ENCODE peak calls at places on chromosomes 12 and 14, in nine cellular contexts. P is GM12878, W is fibroblast of lung, D is PC-3, J is mammary epithelial cell, O is HCT116, T is Karpas-422, A is endothelial cell of umbilical vein, H is GM23248. R is an unnamed sample.

GRCh38 chr14:62451221-62451620 is 594.0 kb downstream of the KCNH5 start:
- DNase-seq in P (no peak), W (no peak), D (no peak), J (no peak), O (no peak), T (no peak), A (no peak), H (no peak), R (no peak)

GRCh38 chr12:82912406-82912805 is 225.7 kb downstream of the TMTC2 start:
- DNase-seq in P (no peak), W (peak; percentile 44), D (peak; percentile 63), J (peak; percentile 76), O (no peak), T (no peak), A (no peak), H (peak; percentile 34), R (no peak)

GRCh38 chr12:121279507-121279915 is 17.0 kb downstream of the CAMKK2 start:
- DNase-seq in P (no peak), W (peak; percentile 23), D (no peak), J (no peak), O (no peak), T (no peak), A (peak; percentile 61), H (peak; percentile 82), R (no peak)

GRCh38 chr12:42695490-42695995 is 106.0 kb upstream of the PRICKLE1 start:
- DNase-seq in P (no peak), W (no peak), D (no peak), J (no peak), O (no peak), T (no peak), A (no peak), H (no peak), R (no peak)

GRCh38 chr14:60171690-60172089 is 6.5 kb upstream of the DHRS7 start:
- DNase-seq in P (no peak), W (no peak), D (no peak), J (no peak), O (no peak), T (no peak), A (no peak), H (no peak), R (no peak)

GRCh38 chr12:6205144-6205539 is 4.9 kb downstream of the CD9 start:
- DNase-seq in P (no peak), W (no peak), D (no peak), J (no peak), O (no peak), T (no peak), A (peak; percentile 69), H (no peak), R (no peak)

GRCh38 chr12:102869571-102869970 is 47.5 kb downstream of the PAH start:
- DNase-seq in P (no peak), W (no peak), D (no peak), J (no peak), O (no peak), T (no peak), A (no peak), H (no peak), R (no peak)

GRCh38 chr12:97595936-97596335 is 133.3 kb downstream of the RMST start:
- DNase-seq in P (no peak), W (peak; percentile 24), D (peak; percentile 77), J (peak; percentile 85), O (no peak), T (no peak), A (peak; percentile 6), H (no peak), R (no peak)

DNA sequence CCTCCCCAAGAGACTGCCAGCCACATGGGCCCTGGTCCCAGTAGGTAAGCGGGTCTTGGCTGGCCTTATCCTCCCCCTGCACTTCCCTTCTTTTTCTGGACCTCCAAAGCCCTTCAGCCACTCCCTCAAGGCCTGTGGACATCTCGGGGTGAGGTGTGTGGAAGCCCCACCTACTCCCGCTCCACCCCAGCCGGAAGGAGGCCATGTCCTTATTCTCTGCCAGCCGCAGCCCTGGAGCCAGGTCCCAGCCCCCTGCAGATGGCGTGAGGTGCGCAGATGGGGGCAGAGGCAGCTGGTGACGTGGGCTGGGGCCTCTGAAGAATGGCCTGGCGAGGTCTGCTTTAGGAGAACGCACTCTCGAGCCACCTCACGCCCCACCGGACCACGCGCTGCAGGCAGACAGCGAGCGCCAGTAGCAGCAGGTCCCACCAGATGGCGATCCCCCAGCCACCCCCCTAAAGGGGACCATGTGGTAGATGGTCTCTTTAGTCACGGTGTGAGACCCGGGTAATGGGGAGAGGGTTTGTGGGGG is 167.1 kb downstream of the TSPAN9 start:
- DNase-seq in P (no peak), W (no peak), D (no peak), J (no peak), O (no peak), T (no peak), A (no peak), H (no peak), R (no peak)
- H3K4me1 ChIP-seq in P (peaks cover 8% of the 10 kb centered on the region), W (no peaks in the 10 kb centered on the region), D (no peaks in the 10 kb centered on the region), J (peaks cover 3% of the 10 kb centered on the region), O (peaks cover 12% of the 10 kb centered on the region), T (no peaks in the 10 kb centered on the region), A (peaks cover 9% of the 10 kb centered on the region), H (no peaks in the 10 kb centered on the region), R (no peaks in the 10 kb centered on the region)

GRCh38 chr14:69458350-69458749 is 26.2 kb upstream of the PLEKHD1 start:
- DNase-seq in P (no peak), W (no peak), D (no peak), J (no peak), O (no peak), T (no peak), A (no peak), H (no peak), R (no peak)

GRCh38 chr14:69464829-69465228 is 19.7 kb upstream of the PLEKHD1 start:
- DNase-seq in P (no peak), W (peak; percentile 96), D (peak; percentile 92), J (no peak), O (no peak), T (no peak), A (peak; percentile 94), H (peak; percentile 91), R (no peak)

GRCh38 chr14:69464379-69464778 is 20.1 kb upstream of the PLEKHD1 start:
- DNase-seq in P (no peak), W (peak; percentile 54), D (no peak), J (no peak), O (no peak), T (peak; percentile 40), A (no peak), H (peak; percentile 36), R (no peak)

GRCh38 chr14:69459122-69459521 is 25.4 kb upstream of the PLEKHD1 start:
- DNase-seq in P (no peak), W (no peak), D (no peak), J (no peak), O (no peak), T (no peak), A (no peak), H (no peak), R (no peak)

GRCh38 chr14:69460093-69460701 is 24.3 kb upstream of the PLEKHD1 start:
- DNase-seq in P (peak; percentile 25), W (peak; percentile 87), D (peak; percentile 91), J (peak; percentile 76), O (peak; percentile 63), T (peak; percentile 91), A (peak; percentile 90), H (peak; percentile 93), R (peak; percentile 35)
- H4K20me1 ChIP-seq in P (no peaks in the 10 kb centered on the region), W (no peaks in the 10 kb centered on the region), D (peaks cover 6% of the 10 kb centered on the region), J (no peaks in the 10 kb centered on the region), O (peaks cover 2% of the 10 kb centered on the region), T (no peaks in the 10 kb centered on the region), A (no peaks in the 10 kb centered on the region), H (no peaks in the 10 kb centered on the region), R (no peaks in the 10 kb centered on the region)

GRCh38 chr12:130776857-130777339 is 60.8 kb upstream of the RIMBP2 start:
- DNase-seq in P (no peak), W (no peak), D (no peak), J (no peak), O (no peak), T (no peak), A (no peak), H (no peak), R (no peak)

GRCh38 chr12:130780880-130781575 is 58.0 kb downstream of the STX2 start:
- DNase-seq in P (no peak), W (no peak), D (no peak), J (no peak), O (no peak), T (no peak), A (no peak), H (no peak), R (no peak)

GRCh38 chr12:130778776-130779175 is 60.3 kb downstream of the STX2 start:
- DNase-seq in P (no peak), W (no peak), D (no peak), J (no peak), O (no peak), T (no peak), A (no peak), H (no peak), R (no peak)

GRCh38 chr12:130780325-130780724 is 58.7 kb downstream of the STX2 start:
- DNase-seq in P (no peak), W (no peak), D (no peak), J (no peak), O (no peak), T (no peak), A (no peak), H (no peak), R (no peak)

DNA sequence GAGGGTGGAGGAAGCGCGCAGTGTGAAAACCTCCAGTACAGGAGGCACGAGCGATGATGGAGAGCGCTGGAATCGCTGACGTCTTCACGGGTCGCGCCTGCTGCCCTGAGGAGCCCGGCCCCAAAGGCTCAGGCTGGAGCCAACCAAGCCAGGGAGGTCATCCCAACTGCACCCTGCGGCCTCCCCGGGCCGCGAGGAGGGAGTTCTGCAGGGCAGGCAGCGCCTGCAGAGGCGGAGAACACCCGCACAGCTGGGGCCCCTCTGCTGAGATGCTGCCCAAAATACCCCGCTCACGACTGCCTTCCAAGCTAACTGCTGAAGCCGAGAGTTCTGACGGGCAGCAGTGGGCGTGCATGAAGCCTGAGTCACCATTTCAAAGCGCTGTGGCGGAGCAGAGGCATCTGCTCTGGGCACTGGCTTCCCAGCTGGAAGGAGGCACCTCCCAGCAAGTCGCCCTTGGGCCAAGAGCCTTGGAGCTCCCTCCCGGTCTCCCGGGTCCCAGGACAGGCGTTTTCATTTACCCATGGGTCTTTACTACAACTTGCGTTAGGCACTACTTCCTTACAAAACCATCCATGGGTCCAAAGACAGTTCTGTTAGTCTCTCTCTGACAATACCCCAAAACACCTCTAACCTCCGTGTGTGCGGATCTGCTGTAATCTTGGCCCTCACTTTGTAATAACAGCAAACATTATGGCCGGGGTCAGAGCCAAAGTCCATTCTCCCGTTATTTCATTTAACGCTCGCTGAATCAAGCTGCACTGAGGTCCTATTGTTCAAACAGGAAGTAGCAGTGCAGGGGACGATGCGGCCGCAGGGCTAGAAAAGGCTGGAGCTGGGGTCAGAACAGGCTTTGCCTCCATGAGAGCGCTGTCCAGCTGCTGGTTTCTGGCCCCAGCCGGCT is 60.1 kb upstream of the RIMBP2 start:
- DNase-seq in P (no peak), W (peak; percentile 89), D (peak; percentile 88), J (peak; percentile 72), O (peak; percentile 26), T (peak; percentile 6), A (peak; percentile 75), H (peak; percentile 94), R (no peak)
- H3K9ac ChIP-seq in P (no peak overlapping the region), W (peak overlapping the region; percentile 9), D (no peak overlapping the region), J (no peak overlapping the region), O (no peak overlapping the region), T (no peak overlapping the region), A (no peak overlapping the region), H (peak overlapping the region; percentile 33), R (peak overlapping the region; percentile 50)

DNA sequence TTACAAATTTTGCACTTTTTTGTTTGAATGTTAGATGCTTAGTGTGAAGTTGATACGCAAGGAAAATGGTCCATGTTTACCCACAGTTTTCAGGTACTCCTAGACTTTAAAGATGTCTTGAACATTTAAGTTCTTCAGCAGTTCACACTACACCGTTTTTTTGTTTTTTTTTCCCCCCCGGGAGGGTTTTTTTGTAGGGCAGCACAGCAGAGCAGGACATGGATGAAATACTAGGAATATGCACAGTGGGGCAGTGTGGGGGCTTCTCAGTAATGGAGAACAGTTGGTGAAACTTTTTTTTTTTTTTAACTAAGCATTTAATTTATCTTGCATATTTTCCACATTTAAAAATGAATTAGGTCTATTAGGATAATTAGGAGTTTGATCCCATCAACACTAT is 4.9 kb downstream of the RAN start:
- DNase-seq in P (no peak), W (no peak), D (no peak), J (no peak), O (no peak), T (peak; percentile 49), A (no peak), H (no peak), R (no peak)
- H3K4me1 ChIP-seq in P (peaks cover 36% of the 10 kb centered on the region), W (no peaks in the 10 kb centered on the region), D (peaks cover 17% of the 10 kb centered on the region), J (peaks cover 14% of the 10 kb centered on the region), O (peaks cover 8% of the 10 kb centered on the region), T (peaks cover 44% of the 10 kb centered on the region), A (peaks cover 16% of the 10 kb centered on the region), H (peaks cover 18% of the 10 kb centered on the region), R (peaks cover 10% of the 10 kb centered on the region)

R was measured in keratinocyte.